ENCODE peak calls at places on chromosomes 3 and 15, in four cellular contexts. X, V, R and G are unnamed samples.

GRCh38 chr3:28672411-28672810 is 323.8 kb upstream of the AZI2 start:
- DNase-seq in R (no peak), X (no peak), V (no peak), G (no peak)

GRCh38 chr3:180093535-180093934 is 56.8 kb upstream of the PEX5L start:
- DNase-seq in R (no peak), V (peak; percentile 32), X (no peak), G (no peak)

GRCh38 chr15:71658036-71658435 is 152.3 kb upstream of the NR2E3 start:
- DNase-seq in R (no peak), V (no peak), X (no peak), G (no peak)

GRCh38 chr3:143436231-143436930 is 316.8 kb downstream of the CHST2 start:
- DNase-seq in V (no peak), X (no peak), R (no peak), G (no peak)

GRCh38 chr3:43178891-43179366 is 73.0 kb upstream of the POMGNT2 start:
- DNase-seq in R (no peak), V (peak; percentile 91), X (no peak), G (no peak)

GRCh38 chr3:191070201-191070600 is 128.8 kb upstream of the OSTN start:
- DNase-seq in V (no peak), R (no peak), X (no peak), G (no peak)

GRCh38 chr3:58524326-58524888 is 12.6 kb downstream of the ACOX2 start:
- DNase-seq in V (no peak), R (no peak), X (no peak), G (no peak)

GRCh38 chr3:135125171-135125801 is 330.2 kb downstream of the EPHB1 start:
- DNase-seq in X (no peak), V (peak; percentile 2), R (peak; percentile 23), G (no peak)

GRCh38 chr3:128786434-128787020 is 60.5 kb downstream of the RAB7A start:
- DNase-seq in R (no peak), V (no peak), X (no peak), G (no peak)

GRCh38 chr3:131053021-131053420 is 26.3 kb downstream of the NEK11 start:
- DNase-seq in X (no peak), V (no peak), R (no peak), G (no peak)

GRCh38 chr3:184564685-184565385 is 3.2 kb downstream of the EPHB3 start:
- DNase-seq in X (no peak), V (no peak), R (no peak), G (no peak)

GRCh38 chr3:33401781-33402180 is 38.4 kb downstream of the UBP1 start:
- DNase-seq in V (no peak), X (no peak), R (no peak), G (no peak)
- TF ChIP-seq KDM1A in V (no peak), X (no peak), R (no peak), G (no peak)

DNA sequence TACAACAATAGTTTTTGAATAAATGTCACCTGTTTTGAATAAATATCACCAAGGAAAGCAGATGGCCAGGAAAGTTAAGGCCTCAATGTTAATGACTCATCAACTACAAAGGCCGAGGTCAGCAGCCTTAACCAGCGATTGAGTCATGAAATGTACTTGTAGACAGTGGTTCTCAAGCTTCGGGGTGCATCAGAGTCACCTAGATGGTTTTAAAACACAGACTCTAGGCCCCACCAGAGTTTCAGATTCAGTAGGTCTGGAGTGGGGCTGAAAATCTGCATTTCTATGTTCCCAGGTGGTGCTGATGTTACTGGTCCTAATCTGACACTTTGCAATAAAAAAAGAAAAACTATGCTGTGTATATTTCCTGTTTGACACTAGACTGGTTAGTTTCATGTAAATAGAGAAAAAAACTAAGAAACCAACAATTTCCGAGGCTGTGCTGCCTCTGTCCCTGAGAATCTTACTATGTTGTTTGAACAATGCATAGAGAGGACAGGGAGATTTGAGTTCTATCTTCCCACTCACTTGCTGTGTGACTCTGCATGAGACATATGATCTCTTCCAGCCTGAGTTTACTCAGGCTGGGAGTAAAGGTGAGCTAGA is 9.8 kb downstream of the RAB27A start:
- DNase-seq in X (peak; percentile 96), R (peak; percentile 72), V (peak; percentile 62), G (no peak)
- TF ChIP-seq CBX5 in X (peak; percentile 89), R (no peak), V (no peak), G (no peak)

DNA sequence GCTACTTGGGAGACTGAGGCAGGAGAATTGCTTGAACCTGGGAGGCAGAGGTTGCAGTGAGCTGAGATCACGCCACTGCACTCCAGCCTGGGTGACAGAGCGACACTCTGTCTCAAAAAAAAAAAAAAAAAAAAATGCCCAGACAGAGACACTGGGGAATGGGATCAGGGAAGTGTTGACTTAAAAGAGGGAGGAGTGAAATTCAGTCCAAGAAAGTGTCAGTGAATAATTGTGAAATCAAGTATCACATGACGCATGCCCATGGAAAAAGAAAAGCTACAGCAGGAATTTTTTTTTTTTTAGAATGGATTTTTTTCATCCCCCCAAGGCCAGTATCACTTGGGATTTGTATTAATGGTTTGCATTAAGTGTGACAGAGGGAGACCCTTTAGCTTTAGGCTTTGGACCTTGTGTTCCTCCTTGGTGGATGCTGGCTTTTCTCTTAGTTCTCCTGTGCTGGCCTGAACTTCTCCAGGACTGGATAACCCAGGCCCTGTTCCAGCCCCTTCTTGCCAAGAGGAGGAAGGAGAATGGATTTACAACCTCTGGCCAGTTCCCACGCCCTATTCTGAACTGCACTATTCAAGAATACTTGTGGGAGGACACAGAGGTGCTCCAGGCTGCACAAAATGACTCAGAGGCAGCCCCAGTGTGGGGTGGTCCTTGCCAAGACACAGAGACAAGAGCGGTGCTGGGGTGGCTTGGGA is 36.7 kb upstream of the ZNF774 start:
- DNase-seq in R (no peak), V (peak; percentile 30), X (no peak), G (peak; percentile 29)
- TF ChIP-seq KDM1A in R (no peak), V (no peak), X (no peak), G (no peak)

GRCh38 chr15:86677316-86677715 is 597.6 kb downstream of the AGBL1 start:
- DNase-seq in X (no peak), V (no peak), R (no peak), G (no peak)
- TF ChIP-seq CBX5 in X (no peak), V (no peak), R (no peak), G (no peak)

GRCh38 chr3:49878686-49879085 is 9.0 kb upstream of the CAMKV start:
- DNase-seq in R (no peak), X (no peak), V (no peak), G (no peak)
- TF ChIP-seq KDM1A in R (no peak), X (no peak), V (no peak), G (no peak)